ENCODE peak calls at places on chromosomes 12 and 14, in nine cellular contexts. K, E, L, P, A, J, Y, V and T are unnamed samples.

GRCh38 chr12:48995061-48995879 is 3.9 kb downstream of the DDN start:
- DNase-seq in E (peak), A (peak), L (peak), V (peak), K (peak), J (peak), Y (peak), P (peak), T (peak)

GRCh38 chr14:106564058-106564643 is 1037.8 kb downstream of the TMEM121 start:
- DNase-seq in V (peak), A (no peak), P (peak), E (peak), K (peak), Y (no peak), J (peak), L (no peak), T (no peak)

GRCh38 chr12:87368259-87368658 is 660.9 kb downstream of the C12orf50 start:
- DNase-seq in K (peak), J (no peak), L (no peak), V (no peak), P (no peak), E (no peak), A (no peak), Y (peak), T (no peak)

GRCh38 chr14:89372156-89372555 is 44.9 kb downstream of the FOXN3 start:
- DNase-seq in K (no peak), E (no peak), L (no peak), P (no peak), A (no peak), Y (no peak), V (peak), J (no peak), T (no peak)

GRCh38 chr14:38210168-38210567 is 2.5 kb downstream of the SSTR1 start:
- DNase-seq in A (no peak), K (no peak), Y (no peak), L (no peak), P (peak), V (peak), E (peak), J (no peak), T (peak)

GRCh38 chr12:1790470-1790869 is 29.9 kb upstream of the LRTM2 start:
- DNase-seq in L (no peak), J (peak), V (no peak), A (no peak), K (no peak), E (no peak), Y (no peak), P (no peak), T (no peak)

GRCh38 chr12:49922349-49923034 is 18.8 kb upstream of the FAIM2 start:
- DNase-seq in L (no peak), A (no peak), Y (no peak), P (no peak), E (no peak), K (no peak), V (no peak), J (no peak), T (no peak)

GRCh38 chr12:105740337-105740736 is 398.4 kb downstream of the NUAK1 start:
- DNase-seq in K (no peak), A (no peak), L (no peak), J (peak), P (no peak), E (no peak), Y (no peak), V (no peak), T (no peak)

GRCh38 chr12:12396727-12397126 is 39.8 kb downstream of the BORCS5 start:
- DNase-seq in A (no peak), V (no peak), E (no peak), Y (no peak), J (no peak), P (no peak), K (no peak), L (no peak), T (no peak)

GRCh38 chr12:2557589-2557988 is 237.2 kb upstream of the FKBP4 start:
- DNase-seq in J (no peak), A (no peak), Y (no peak), L (no peak), P (no peak), K (no peak), E (no peak), V (no peak), T (no peak)

GRCh38 chr12:68003777-68004176 is 14.5 kb downstream of the IFNG-AS1 start:
- DNase-seq in E (no peak), Y (no peak), J (no peak), V (no peak), K (no peak), L (no peak), A (no peak), P (no peak), T (no peak)

GRCh38 chr12:79661629-79662028 is 29.1 kb downstream of the PAWR start:
- DNase-seq in K (no peak), L (no peak), Y (no peak), A (no peak), J (no peak), V (peak), P (peak), E (peak), T (peak)

GRCh38 chr14:75875958-75876357 is 105.8 kb downstream of the TGFB3 start:
- DNase-seq in J (no peak), A (no peak), K (no peak), L (no peak), Y (no peak), V (no peak), E (no peak), P (no peak), T (peak)

GRCh38 chr12:25017336-25017735 is 68.4 kb upstream of the BCAT1 start:
- DNase-seq in A (no peak), L (no peak), E (no peak), J (no peak), V (peak), K (no peak), P (no peak), Y (no peak), T (peak)

GRCh38 chr12:42237052-42237852 is 796 bp downstream of the YAF2 start:
- DNase-seq in J (no peak), A (peak), Y (peak), K (peak), L (peak), P (peak), E (peak), V (peak), T (peak)

GRCh38 chr12:88579572-88579940 is 715 bp downstream of the KITLG start:
- DNase-seq in E (peak), P (peak), V (no peak), A (no peak), K (peak), Y (peak), L (no peak), J (no peak), T (peak)

GRCh38 chr14:68841030-68841809 is 48.4 kb upstream of the ZFP36L1 start:
- DNase-seq in J (peak), P (peak), L (no peak), V (peak), K (no peak), E (no peak), A (no peak), Y (no peak), T (peak)

GRCh38 chr12:5745251-5745888 is 199.7 kb downstream of the ANO2 start:
- DNase-seq in A (peak), J (peak), E (peak), Y (peak), P (peak), L (no peak), V (peak), K (peak), T (peak)

GRCh38 chr12:5807538-5808219 is 137.4 kb downstream of the ANO2 start:
- DNase-seq in Y (no peak), L (no peak), A (no peak), V (no peak), K (no peak), J (no peak), E (no peak), P (peak), T (peak)

GRCh38 chr12:31460024-31460423 is 130.9 kb downstream of the DENND5B start:
- DNase-seq in J (no peak), V (no peak), K (no peak), P (no peak), E (no peak), Y (no peak), A (no peak), L (no peak), T (no peak)

GRCh38 chr14:104144911-104145825 is 6.8 kb downstream of the KIF26A start:
- DNase-seq in E (no peak), A (no peak), J (no peak), L (peak), Y (no peak), K (no peak), V (no peak), P (no peak), T (no peak)

GRCh38 chr14:104444159-104445030 is 135.2 kb upstream of the C14orf180 start:
- DNase-seq in E (no peak), K (no peak), V (no peak), A (no peak), Y (no peak), J (peak), P (no peak), L (no peak), T (no peak)

GRCh38 chr14:101773378-101773777 is 11.9 kb downstream of the PPP2R5C start:
- DNase-seq in E (no peak), Y (no peak), L (no peak), J (peak), V (no peak), K (no peak), A (no peak), P (no peak), T (no peak)